ENCODE peak calls at places on chromosomes 1 and 21, in four cellular contexts. One of them, this sample, is unnamed.

GRCh38 chr1:94888201-94888600 is 38.7 kb downstream of the CNN3 start:
- DNase-seq in cardiac fibroblast: no peak
- DNase-seq in HFF-Myc: no peak
- DNase-seq in endothelial cell: no peak
- DNase-seq in this sample: no peak

GRCh38 chr1:210311726-210312493 is 16.8 kb upstream of the HHAT start:
- DNase-seq in HFF-Myc: no peak
- DNase-seq in cardiac fibroblast: no peak
- DNase-seq in endothelial cell: no peak
- DNase-seq in this sample: no peak

GRCh38 chr1:180112979-180113650 is 41.6 kb upstream of the QSOX1 start:
- DNase-seq in HFF-Myc: no peak
- DNase-seq in endothelial cell: no peak
- DNase-seq in cardiac fibroblast: peak; percentile 40
- DNase-seq in this sample: no peak

GRCh38 chr1:230701895-230702768 is 11.8 kb downstream of the AGT start:
- DNase-seq in cardiac fibroblast: no peak
- DNase-seq in endothelial cell: no peak
- DNase-seq in HFF-Myc: no peak
- DNase-seq in this sample: no peak

GRCh38 chr1:221254813-221255212 is 375.6 kb downstream of the HLX start:
- DNase-seq in endothelial cell: no peak
- DNase-seq in cardiac fibroblast: no peak
- DNase-seq in HFF-Myc: no peak
- DNase-seq in this sample: no peak

GRCh38 chr1:160797861-160798273 is 1.9 kb downstream of the LY9 start:
- DNase-seq in cardiac fibroblast: no peak
- DNase-seq in HFF-Myc: no peak
- DNase-seq in endothelial cell: no peak
- DNase-seq in this sample: no peak

GRCh38 chr1:110235839-110236682 is 25.9 kb downstream of the KCNC4 start:
- DNase-seq in cardiac fibroblast: peak; percentile 85
- DNase-seq in endothelial cell: no peak
- DNase-seq in HFF-Myc: peak; percentile 24
- DNase-seq in this sample: no peak

GRCh38 chr1:108041360-108042143 is 76.6 kb upstream of the VAV3 start:
- DNase-seq in endothelial cell: no peak
- DNase-seq in cardiac fibroblast: no peak
- DNase-seq in HFF-Myc: no peak
- DNase-seq in this sample: no peak

GRCh38 chr1:48236716-48237470 is 14.4 kb downstream of the SLC5A9 start:
- DNase-seq in cardiac fibroblast: peak; percentile 51
- DNase-seq in HFF-Myc: peak; percentile 3
- DNase-seq in endothelial cell: no peak
- DNase-seq in this sample: no peak

GRCh38 chr1:242430956-242431355 is 93.5 kb downstream of the PLD5 start:
- DNase-seq in HFF-Myc: no peak
- DNase-seq in cardiac fibroblast: no peak
- DNase-seq in endothelial cell: no peak
- DNase-seq in this sample: no peak

GRCh38 chr1:100219879-100220278 is 29.8 kb downstream of the DBT start:
- DNase-seq in cardiac fibroblast: peak; percentile 43
- DNase-seq in endothelial cell: no peak
- DNase-seq in HFF-Myc: no peak
- DNase-seq in this sample: no peak

GRCh38 chr21:42777757-42778344 is 101.5 kb downstream of the WDR4 start:
- DNase-seq in cardiac fibroblast: no peak
- DNase-seq in endothelial cell: no peak
- DNase-seq in HFF-Myc: no peak
- DNase-seq in this sample: no peak

GRCh38 chr1:109773900-109774485 is 10.3 kb upstream of the EPS8L3 start:
- DNase-seq in HFF-Myc: no peak
- DNase-seq in cardiac fibroblast: no peak
- DNase-seq in endothelial cell: no peak
- DNase-seq in this sample: no peak

GRCh38 chr1:10900691-10901090 is 104.2 kb upstream of the CASZ1 start:
- DNase-seq in endothelial cell: no peak
- DNase-seq in HFF-Myc: no peak
- DNase-seq in cardiac fibroblast: peak; percentile 18
- DNase-seq in this sample: no peak

GRCh38 chr1:41920658-41921057 is 1.9 kb upstream of the HIVEP3 start:
- DNase-seq in cardiac fibroblast: peak; percentile 61
- DNase-seq in endothelial cell: no peak
- DNase-seq in HFF-Myc: no peak
- DNase-seq in this sample: no peak

GRCh38 chr1:8705104-8705503 is 112.3 kb downstream of the RERE start:
- DNase-seq in HFF-Myc: no peak
- DNase-seq in cardiac fibroblast: no peak
- DNase-seq in endothelial cell: no peak
- DNase-seq in this sample: no peak

GRCh38 chr21:44983421-44984206 is 43.8 kb downstream of the SLX9 start:
- DNase-seq in endothelial cell: no peak
- DNase-seq in HFF-Myc: no peak
- DNase-seq in cardiac fibroblast: no peak
- DNase-seq in this sample: no peak

GRCh38 chr1:241821363-241821762 is 26.6 kb upstream of the EXO1 start:
- DNase-seq in HFF-Myc: peak; percentile 51
- DNase-seq in cardiac fibroblast: peak; percentile 49
- DNase-seq in endothelial cell: no peak
- DNase-seq in this sample: no peak

GRCh38 chr1:54857741-54858665 is 29.0 kb downstream of the DHCR24 start:
- DNase-seq in cardiac fibroblast: peak; percentile 83
- DNase-seq in HFF-Myc: no peak
- DNase-seq in endothelial cell: no peak
- DNase-seq in this sample: no peak

GRCh38 chr21:18041012-18041411 is 203.6 kb upstream of the CHODL start:
- DNase-seq in HFF-Myc: no peak
- DNase-seq in endothelial cell: peak; percentile 29
- DNase-seq in cardiac fibroblast: peak; percentile 19
- DNase-seq in this sample: no peak

GRCh38 chr21:34243562-34243961 is 120.2 kb upstream of the KCNE2 start:
- DNase-seq in cardiac fibroblast: peak; percentile 42
- DNase-seq in HFF-Myc: peak; percentile 14
- DNase-seq in endothelial cell: peak; percentile 11
- DNase-seq in this sample: no peak

GRCh38 chr1:169024255-169024654 is 82.2 kb upstream of the ATP1B1 start:
- DNase-seq in HFF-Myc: no peak
- DNase-seq in cardiac fibroblast: no peak
- DNase-seq in endothelial cell: no peak
- DNase-seq in this sample: no peak

GRCh38 chr1:909861-910310 is 13.8 kb upstream of the SAMD11 start:
- DNase-seq in endothelial cell: peak; percentile 2
- DNase-seq in cardiac fibroblast: no peak
- DNase-seq in HFF-Myc: no peak
- DNase-seq in this sample: no peak

GRCh38 chr1:22646359-22646758 is 2.9 kb downstream of the C1QC start:
- DNase-seq in HFF-Myc: no peak
- DNase-seq in cardiac fibroblast: peak; percentile 18
- DNase-seq in endothelial cell: no peak
- DNase-seq in this sample: no peak

GRCh38 chr1:235527196-235527814 is 23.1 kb upstream of the B3GALNT2 start:
- DNase-seq in HFF-Myc: no peak
- DNase-seq in cardiac fibroblast: no peak
- DNase-seq in endothelial cell: no peak
- DNase-seq in this sample: no peak

GRCh38 chr21:17848228-17848627 is 29.1 kb upstream of the C21orf91 start:
- DNase-seq in HFF-Myc: peak; percentile 72
- DNase-seq in endothelial cell: no peak
- DNase-seq in cardiac fibroblast: peak; percentile 92
- DNase-seq in this sample: no peak

GRCh38 chr1:235078927-235079381 is 49.7 kb downstream of the TOMM20 start:
- DNase-seq in HFF-Myc: no peak
- DNase-seq in cardiac fibroblast: peak; percentile 66
- DNase-seq in endothelial cell: no peak
- DNase-seq in this sample: no peak

GRCh38 chr21:26169061-26169610 is 1.4 kb downstream of the APP start:
- DNase-seq in HFF-Myc: no peak
- DNase-seq in cardiac fibroblast: peak; percentile 79
- DNase-seq in endothelial cell: peak; percentile 25
- DNase-seq in this sample: no peak

GRCh38 chr1:223820515-223820858 is 25.3 kb downstream of the TP53BP2 start:
- DNase-seq in endothelial cell: no peak
- DNase-seq in cardiac fibroblast: no peak
- DNase-seq in HFF-Myc: no peak
- DNase-seq in this sample: no peak
- TF ChIP-seq CTCF in endothelial cell: no peak
- TF ChIP-seq CTCF in cardiac fibroblast: peak; percentile 14
- TF ChIP-seq CTCF in HFF-Myc: no peak
- TF ChIP-seq CTCF in this sample: no peak

GRCh38 chr1:155309423-155310021 is 856 bp downstream of the FDPS start:
- DNase-seq in cardiac fibroblast: peak; percentile 35
- DNase-seq in HFF-Myc: no peak
- DNase-seq in endothelial cell: peak; percentile 41
- DNase-seq in this sample: no peak
- TF ChIP-seq CTCF in cardiac fibroblast: no peak
- TF ChIP-seq CTCF in HFF-Myc: no peak
- TF ChIP-seq CTCF in endothelial cell: peak; percentile 12
- TF ChIP-seq CTCF in this sample: no peak

DNA sequence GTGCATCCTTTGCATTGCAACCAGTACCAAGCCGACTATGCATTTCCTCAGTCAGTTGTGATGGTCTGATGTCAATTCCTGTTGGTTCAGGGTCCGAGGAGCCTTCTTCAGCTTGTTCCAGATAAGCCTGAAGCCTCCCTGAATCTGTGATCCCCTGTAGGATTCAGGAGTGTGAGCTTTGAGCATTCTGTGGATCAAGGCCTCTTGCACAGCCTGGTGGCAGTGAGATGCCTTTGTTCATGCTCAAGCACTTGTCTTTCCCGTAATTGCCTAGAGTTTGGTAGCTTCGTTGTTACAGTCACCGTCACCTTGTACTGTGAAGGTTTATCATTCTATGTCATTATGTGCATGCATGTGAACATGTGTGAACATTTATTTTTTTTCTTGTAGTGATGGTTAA is 103.5 kb downstream of the PBX1 start:
- DNase-seq in endothelial cell: no peak
- DNase-seq in HFF-Myc: no peak
- DNase-seq in cardiac fibroblast: no peak
- DNase-seq in this sample: no peak
- TF ChIP-seq CTCF in endothelial cell: no peak
- TF ChIP-seq CTCF in HFF-Myc: no peak
- TF ChIP-seq CTCF in cardiac fibroblast: no peak
- TF ChIP-seq CTCF in this sample: no peak

GRCh38 chr1:36869054-36869453 is 165.3 kb downstream of the GRIK3 start:
- DNase-seq in HFF-Myc: no peak
- DNase-seq in cardiac fibroblast: no peak
- DNase-seq in endothelial cell: no peak
- DNase-seq in this sample: no peak
- TF ChIP-seq CTCF in HFF-Myc: no peak
- TF ChIP-seq CTCF in cardiac fibroblast: no peak
- TF ChIP-seq CTCF in endothelial cell: no peak
- TF ChIP-seq CTCF in this sample: no peak

DNA sequence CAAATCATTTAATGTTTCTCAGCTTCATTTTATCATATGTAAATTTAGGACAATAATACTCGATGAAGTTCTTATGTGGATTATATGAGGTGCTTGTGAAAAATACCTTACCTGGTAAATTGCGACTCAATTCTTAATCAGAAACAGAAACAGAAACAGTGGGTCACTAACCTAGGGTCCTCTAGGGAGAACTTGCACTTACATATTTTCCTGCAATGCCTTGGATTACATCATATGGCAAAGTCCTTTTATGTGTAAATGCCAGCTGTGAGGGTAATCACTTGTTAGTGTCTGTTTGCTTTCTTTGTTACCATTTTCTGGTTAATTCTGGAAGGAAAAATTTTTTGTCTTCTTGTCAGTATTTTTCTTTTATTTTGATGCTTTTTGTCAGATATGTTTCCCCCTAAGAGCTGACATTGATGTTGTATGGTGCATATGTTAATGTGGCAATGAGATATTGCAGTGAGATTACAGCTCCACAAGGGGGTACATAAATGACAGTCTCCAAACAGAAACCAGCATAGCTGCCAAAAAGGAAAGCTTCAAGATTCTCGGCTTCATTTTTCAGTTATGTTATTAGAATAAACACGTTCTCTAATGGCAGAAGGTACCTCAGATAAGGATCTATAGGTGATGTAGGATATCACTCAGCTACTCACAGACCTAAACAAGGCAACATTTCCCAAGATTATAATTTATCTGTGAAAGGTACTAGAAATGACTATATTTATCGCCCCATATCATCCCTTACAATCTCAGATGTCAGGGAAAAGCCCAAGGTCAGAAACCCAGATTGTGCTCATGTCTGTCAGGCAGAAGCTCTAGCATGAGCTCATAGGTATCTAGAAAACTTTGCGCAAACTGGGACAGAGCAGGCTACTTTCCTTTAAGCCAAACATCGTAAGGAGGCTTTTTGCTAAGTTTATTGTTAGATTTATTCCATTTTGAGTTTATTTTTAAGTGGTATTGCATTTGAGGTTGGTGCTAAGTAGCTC is 119.9 kb downstream of the FASLG start:
- DNase-seq in cardiac fibroblast: peak; percentile 24
- DNase-seq in endothelial cell: no peak
- DNase-seq in HFF-Myc: no peak
- DNase-seq in this sample: no peak
- TF ChIP-seq CTCF in cardiac fibroblast: peak; percentile 14
- TF ChIP-seq CTCF in endothelial cell: no peak
- TF ChIP-seq CTCF in HFF-Myc: no peak
- TF ChIP-seq CTCF in this sample: peak; percentile 3

DNA sequence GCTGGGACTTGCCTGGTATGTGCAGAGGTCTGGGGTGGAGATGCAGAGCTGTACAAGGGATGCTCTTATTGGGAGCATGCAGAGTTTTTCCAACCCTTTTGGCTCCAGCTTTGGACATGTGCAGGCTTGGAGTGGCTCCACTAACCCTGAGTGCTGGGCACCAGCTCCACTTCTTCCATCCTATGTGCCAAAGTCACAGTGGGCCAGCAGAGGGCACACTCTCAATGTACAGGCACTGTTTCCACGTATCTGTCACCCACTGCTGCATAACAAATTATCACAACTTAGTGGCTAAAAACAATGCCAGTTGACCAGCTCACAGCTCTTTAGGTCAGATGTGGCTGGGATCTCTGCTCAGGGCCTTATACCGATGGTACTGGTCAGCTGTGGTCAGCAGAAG is 631.8 kb downstream of the AJAP1 start:
- DNase-seq in cardiac fibroblast: no peak
- DNase-seq in endothelial cell: no peak
- DNase-seq in HFF-Myc: no peak
- DNase-seq in this sample: no peak
- TF ChIP-seq CTCF in cardiac fibroblast: no peak
- TF ChIP-seq CTCF in endothelial cell: no peak
- TF ChIP-seq CTCF in HFF-Myc: no peak
- TF ChIP-seq CTCF in this sample: peak; percentile 52

This sample was measured in D721Med.